ENCODE peak calls at places on chromosomes 11 and 22, in ten cellular contexts. F, H, W, M, U, L, B, O, R and Z are unnamed samples.

GRCh38 chr11:13135385-13136271 is 126.5 kb downstream of the RASSF10 start:
- DNase-seq in R (peak; percentile 25), M (no peak), H (no peak), W (no peak), L (no peak), O (peak; percentile 69), F (no peak), B (peak; percentile 71), U (no peak), Z (no peak)

GRCh38 chr11:65429069-65429681 is 6.6 kb downstream of the NEAT1 start:
- DNase-seq in B (peak; percentile 86), U (no peak), O (peak; percentile 32), F (no peak), R (peak; percentile 84), W (peak; percentile 21), H (peak; percentile 76), L (peak; percentile 39), M (no peak), Z (no peak)

GRCh38 chr11:125410091-125410490 is 86.0 kb downstream of the FEZ1 start:
- DNase-seq in R (peak; percentile 35), B (no peak), U (no peak), W (no peak), L (no peak), H (peak; percentile 73), M (no peak), O (peak; percentile 61), F (no peak), Z (peak; percentile 53)

GRCh38 chr22:35629406-35630234 is 12.5 kb upstream of the MB start:
- DNase-seq in O (no peak), H (peak; percentile 97), M (peak; percentile 90), U (no peak), R (peak; percentile 99), F (peak; percentile 56), B (peak; percentile 97), W (peak; percentile 89), L (peak; percentile 34), Z (peak; percentile 70)

GRCh38 chr11:31218847-31219246 is 150.7 kb downstream of the DCDC1 start:
- DNase-seq in W (no peak), U (no peak), B (no peak), M (no peak), F (no peak), L (no peak), R (no peak), H (peak; percentile 88), O (no peak), Z (no peak)

GRCh38 chr11:13030857-13031256 is 21.7 kb downstream of the RASSF10 start:
- DNase-seq in W (no peak), F (no peak), M (no peak), O (no peak), H (peak; percentile 38), L (no peak), B (no peak), U (no peak), R (no peak), Z (no peak)

GRCh38 chr11:133928628-133929059 is 28.1 kb downstream of the IGSF9B start:
- DNase-seq in B (no peak), R (no peak), H (peak; percentile 8), U (no peak), L (no peak), W (no peak), M (no peak), O (no peak), F (no peak), Z (no peak)

GRCh38 chr11:107446822-107447431 is 10.7 kb downstream of the CWF19L2 start:
- DNase-seq in L (no peak), W (no peak), U (no peak), M (no peak), H (no peak), B (no peak), R (no peak), F (no peak), O (peak; percentile 10), Z (peak; percentile 70)

GRCh38 chr11:88280673-88281316 is 56.7 kb downstream of the CTSC start:
- DNase-seq in H (no peak), U (no peak), F (no peak), W (no peak), O (no peak), M (no peak), R (peak; percentile 33), L (no peak), B (peak; percentile 51), Z (peak; percentile 18)

GRCh38 chr11:64850979-64851567 is 6.6 kb upstream of the CDC42BPG start:
- DNase-seq in L (peak; percentile 94), M (no peak), R (no peak), O (no peak), F (no peak), W (no peak), H (peak; percentile 35), U (no peak), B (no peak), Z (no peak)

GRCh38 chr11:82653752-82654151 is 79.9 kb downstream of the FAM181B start:
- DNase-seq in B (no peak), R (no peak), W (no peak), L (no peak), U (no peak), M (no peak), O (no peak), F (no peak), H (no peak), Z (no peak)

GRCh38 chr11:129538323-129538722 is 162.7 kb downstream of the BARX2 start:
- DNase-seq in R (no peak), B (no peak), M (no peak), U (no peak), W (no peak), H (peak; percentile 60), F (no peak), L (no peak), O (no peak), Z (no peak)

GRCh38 chr22:39308614-39309363 is 10.6 kb downstream of the RPL3 start:
- DNase-seq in R (peak; percentile 96), F (peak; percentile 50), B (peak; percentile 96), M (peak; percentile 70), O (no peak), W (peak; percentile 78), L (no peak), H (peak; percentile 93), U (no peak), Z (peak; percentile 91)

GRCh38 chr22:26956346-26956745 is 299.0 kb downstream of the MIAT start:
- DNase-seq in O (no peak), F (no peak), H (no peak), U (no peak), B (no peak), W (no peak), R (no peak), M (no peak), L (no peak), Z (no peak)

GRCh38 chr11:4464216-4465159 is 15.4 kb downstream of the OR52K2 start:
- DNase-seq in F (no peak), W (no peak), M (no peak), H (peak; percentile 88), O (peak; percentile 12), L (no peak), U (no peak), R (peak; percentile 54), B (no peak), Z (no peak)

GRCh38 chr11:57812634-57813033 is 51.0 kb downstream of the CTNND1 start:
- DNase-seq in O (no peak), F (no peak), H (no peak), M (no peak), W (no peak), U (no peak), B (no peak), L (no peak), R (no peak), Z (no peak)

GRCh38 chr11:64930346-64930745 is 5.3 kb downstream of the GPHA2 start:
- DNase-seq in O (no peak), R (no peak), W (no peak), M (no peak), H (no peak), U (no peak), L (no peak), B (no peak), F (no peak), Z (no peak)

GRCh38 chr22:36285017-36285416 is 32.1 kb downstream of the APOL1 start:
- DNase-seq in M (peak; percentile 53), H (no peak), R (no peak), W (no peak), O (no peak), F (no peak), B (no peak), L (no peak), U (no peak), Z (no peak)

GRCh38 chr11:3341298-3341697 is 37.6 kb downstream of the ZNF195 start:
- DNase-seq in B (peak; percentile 20), L (peak; percentile 62), H (peak; percentile 29), W (peak; percentile 24), R (peak; percentile 47), F (no peak), M (no peak), U (no peak), O (peak; percentile 77), Z (peak; percentile 67)
- TF ChIP-seq CTCF in B (peak; percentile 48), L (peak; percentile 95), H (peak; percentile 61), W (peak; percentile 47), R (peak; percentile 47), F (peak; percentile 32), M (no peak), U (peak; percentile 78), O (peak; percentile 97), Z (peak; percentile 84)

DNA sequence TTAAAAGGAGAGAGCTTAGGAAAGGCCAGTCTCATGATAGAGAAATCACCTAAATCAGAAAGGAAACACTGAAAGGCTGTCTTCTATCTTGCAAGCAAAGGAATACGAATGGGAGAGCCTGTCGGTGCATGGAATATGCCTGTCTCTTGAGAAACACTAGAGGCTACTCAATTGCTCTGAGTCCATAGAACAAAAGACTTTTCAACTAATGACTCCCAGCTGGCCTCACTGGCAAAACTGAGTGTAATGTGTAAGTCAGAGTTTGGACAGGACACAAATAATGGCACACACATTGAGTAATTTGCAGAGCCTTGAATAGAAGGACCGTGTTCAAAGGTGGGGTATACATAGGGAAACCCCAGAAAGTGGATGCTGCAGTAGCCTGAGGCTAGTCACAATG is 171.0 kb upstream of the ARHGAP20 start:
- DNase-seq in M (no peak), B (peak; percentile 48), W (no peak), R (peak; percentile 40), O (peak; percentile 18), F (no peak), H (no peak), L (no peak), U (no peak), Z (no peak)
- TF ChIP-seq CTCF in M (no peak), B (no peak), W (no peak), R (no peak), O (no peak), F (no peak), H (no peak), L (no peak), U (no peak), Z (no peak)

DNA sequence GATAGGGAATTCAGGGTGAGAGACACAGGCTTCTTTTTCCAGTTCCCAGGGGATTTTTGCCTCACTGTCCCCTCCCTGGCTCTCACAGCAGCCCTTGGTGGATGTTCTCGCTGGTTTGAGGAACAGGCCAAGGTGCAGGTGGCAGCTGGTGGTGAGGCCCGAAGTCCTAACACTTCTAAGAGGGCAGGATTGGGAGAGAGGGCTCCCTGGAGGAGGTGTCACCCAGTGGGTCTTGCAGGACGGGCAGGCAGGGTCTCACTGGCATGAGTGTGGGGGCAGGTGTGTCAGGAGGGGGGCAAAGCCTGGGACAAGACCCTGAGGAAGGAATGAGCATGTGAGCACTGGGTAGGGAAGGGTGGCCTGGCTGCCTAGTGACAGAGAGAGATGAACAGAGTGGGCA is 9.2 kb downstream of the ADORA2A start:
- DNase-seq in H (no peak), F (peak; percentile 0), U (no peak), M (no peak), W (no peak), O (no peak), B (no peak), L (peak; percentile 25), R (no peak), Z (no peak)
- TF ChIP-seq CTCF in H (no peak), F (no peak), U (no peak), M (no peak), W (no peak), O (no peak), B (no peak), L (no peak), R (no peak), Z (no peak)

GRCh38 chr11:114257621-114258558 is 38.3 kb upstream of the NNMT start:
- DNase-seq in W (peak; percentile 68), M (peak; percentile 76), H (no peak), F (no peak), B (peak; percentile 64), U (peak; percentile 27), O (peak; percentile 95), R (peak; percentile 76), L (no peak), Z (no peak)
- TF ChIP-seq CTCF in W (no peak), M (peak; percentile 34), H (no peak), F (peak; percentile 28), B (peak; percentile 26), U (peak; percentile 51), O (peak; percentile 59), R (peak; percentile 53), L (no peak), Z (no peak)